ENCODE peak calls at places on chromosome 14, in four cellular contexts. T is endothelial cell of umbilical vein, B is HCT116, C is SK-N-SH. Y is an unnamed sample.

GRCh38 chr14:76729953-76730505 is 31.2 kb upstream of the VASH1 start:
- DNase-seq in B (no peak), C (no peak), T (peak; percentile 31), Y (no peak)

GRCh38 chr14:102210421-102211042 is 70.8 kb downstream of the WDR20 start:
- DNase-seq in C (no peak), T (no peak), B (no peak), Y (no peak)

GRCh38 chr14:51453869-51454268 is 197.8 kb upstream of the FRMD6 start:
- DNase-seq in T (no peak), B (no peak), C (no peak), Y (no peak)

GRCh38 chr14:105862581-105863239 is 336.3 kb downstream of the TMEM121 start:
- DNase-seq in C (no peak), B (no peak), T (no peak), Y (no peak)

GRCh38 chr14:68606644-68607043 is 186.2 kb downstream of the ZFP36L1 start:
- DNase-seq in C (no peak), B (no peak), T (no peak), Y (no peak)

GRCh38 chr14:67418368-67419174 is 6.6 kb upstream of the PLEK2 start:
- DNase-seq in B (no peak), C (no peak), T (peak; percentile 29), Y (no peak)

GRCh38 chr14:104073764-104074163 is 11.7 kb upstream of the ASPG start:
- DNase-seq in B (no peak), T (no peak), C (no peak), Y (no peak)

GRCh38 chr14:60163741-60164140 is 1.5 kb downstream of the DHRS7 start:
- DNase-seq in C (no peak), B (no peak), T (no peak), Y (no peak)

GRCh38 chr14:68535404-68536024 is 257.4 kb downstream of the ZFP36L1 start:
- DNase-seq in C (no peak), B (peak; percentile 79), T (no peak), Y (no peak)

GRCh38 chr14:61184117-61184516 is 97.0 kb downstream of the TMEM30B start:
- DNase-seq in T (peak; percentile 59), B (no peak), C (no peak), Y (no peak)

GRCh38 chr14:47150267-47150666 is 498.7 kb upstream of the RPL10L start:
- DNase-seq in C (no peak), B (no peak), T (no peak), Y (no peak)

GRCh38 chr14:72730468-72730867 is 163.4 kb downstream of the DPF3 start:
- DNase-seq in C (no peak), B (no peak), T (no peak), Y (no peak)

GRCh38 chr14:99236386-99237133 is 35.4 kb downstream of the BCL11B start:
- DNase-seq in T (no peak), C (no peak), B (no peak), Y (no peak)

GRCh38 chr14:100770605-100771120 is 44.0 kb downstream of the DLK1 start:
- DNase-seq in B (no peak), T (no peak), C (peak; percentile 73), Y (no peak)
- TF ChIP-seq POLR2AphosphoS5 in B (no peak), T (no peak), C (no peak), Y (no peak)

GRCh38 chr14:28931999-28932398 is 165.4 kb downstream of the FOXG1 start:
- DNase-seq in T (no peak), C (no peak), B (no peak), Y (no peak)
- H3K9me3 ChIP-seq in T (peaks cover 2% of the 10 kb centered on the region), C (no peaks in the 10 kb centered on the region), B (peaks cover 13% of the 10 kb centered on the region), Y (no peaks in the 10 kb centered on the region)

DNA sequence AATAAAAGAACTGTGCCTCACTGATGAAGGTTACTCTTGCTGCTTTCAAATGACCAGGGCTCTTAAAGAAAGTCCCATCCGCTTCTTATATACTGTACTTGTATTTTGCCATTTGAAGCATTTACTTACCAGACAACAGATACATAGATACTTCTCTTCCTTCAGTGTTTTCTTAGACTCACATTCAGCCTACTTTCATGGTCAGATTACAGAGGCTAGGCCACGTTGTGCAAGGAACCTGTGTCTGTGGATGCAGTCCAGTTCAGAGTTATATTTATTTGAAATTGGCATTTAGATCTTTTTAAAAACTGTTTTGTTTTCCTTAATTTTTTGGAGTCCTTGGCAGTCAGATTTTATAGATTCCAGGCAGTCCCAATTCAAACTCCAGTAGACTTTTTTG is 6.2 kb downstream of the CHURC1 start:
- DNase-seq in B (no peak), T (no peak), C (no peak), Y (no peak)
- H3K9ac ChIP-seq in B (no peak overlapping the region), T (no peak overlapping the region), C (no peak overlapping the region), Y (no peak overlapping the region)

GRCh38 chr14:26008290-26008689 is 589.5 kb downstream of the NOVA1 start:
- DNase-seq in C (peak; percentile 0), T (peak; percentile 48), B (no peak), Y (no peak)

DNA sequence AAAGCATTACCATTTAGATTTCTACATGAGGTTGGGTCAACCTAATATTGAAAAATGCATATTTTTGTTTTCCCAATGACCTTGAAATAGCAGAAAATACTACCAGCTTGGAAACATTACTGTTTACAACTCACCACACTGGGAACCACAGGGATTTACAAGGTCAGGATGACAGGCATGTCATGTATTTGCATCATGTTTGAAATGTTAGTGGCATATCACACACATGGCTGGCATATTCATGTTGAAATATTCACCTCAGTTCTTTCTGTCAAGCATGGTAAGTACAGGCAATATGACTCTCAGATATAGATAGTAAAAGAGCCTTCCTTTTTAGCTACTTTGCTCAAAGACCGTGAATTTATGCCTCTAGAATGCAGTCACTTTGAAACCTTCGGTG is 593.5 kb downstream of the NOVA1 start:
- DNase-seq in T (no peak), C (no peak), B (no peak), Y (no peak)
- TF ChIP-seq POLR2AphosphoS5 in T (no peak), C (no peak), B (no peak), Y (no peak)

GRCh38 chr14:19873178-19873577 is 1.8 kb upstream of the OR4K2 start:
- DNase-seq in B (no peak), T (no peak), C (no peak), Y (no peak)
- H3K9me3 ChIP-seq in B (peaks cover 43% of the 10 kb centered on the region), T (peaks cover 5% of the 10 kb centered on the region), C (no peaks in the 10 kb centered on the region), Y (no peaks in the 10 kb centered on the region)

GRCh38 chr14:91385227-91385626 is 32.4 kb downstream of the CCDC88C start:
- DNase-seq in T (no peak), C (no peak), B (no peak), Y (no peak)

GRCh38 chr14:91383439-91383838 is 34.2 kb downstream of the CCDC88C start:
- DNase-seq in T (no peak), C (no peak), B (no peak), Y (no peak)

GRCh38 chr14:91381801-91382670 is 35.6 kb downstream of the CCDC88C start:
- DNase-seq in B (no peak), T (no peak), C (no peak), Y (no peak)

GRCh38 chr14:91380610-91381371 is 36.8 kb downstream of the CCDC88C start:
- DNase-seq in T (peak; percentile 19), C (no peak), B (no peak), Y (peak; percentile 96)

DNA sequence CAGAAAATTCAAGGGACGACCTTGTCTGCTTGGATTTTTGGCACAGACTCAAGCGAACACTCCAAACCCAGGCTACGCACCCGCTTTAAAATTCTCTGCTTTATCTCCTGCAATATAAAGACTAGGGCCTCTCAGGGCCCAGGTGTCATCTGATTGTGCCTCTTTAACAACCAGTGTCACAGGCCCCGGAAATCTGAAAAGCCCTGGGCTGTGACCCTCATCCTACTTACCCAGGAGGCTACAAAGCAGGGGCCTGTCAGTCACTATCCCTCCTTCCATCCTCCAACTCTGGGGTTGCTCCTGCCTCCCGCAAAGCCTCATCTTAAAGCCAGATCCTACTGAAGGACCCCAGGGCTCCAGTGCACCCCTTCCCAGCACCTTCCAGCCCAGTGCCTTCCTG is 34.9 kb downstream of the CCDC88C start:
- DNase-seq in T (no peak), B (no peak), C (no peak), Y (no peak)
- H3K9ac ChIP-seq in T (no peak overlapping the region), B (no peak overlapping the region), C (no peak overlapping the region), Y (no peak overlapping the region)

GRCh38 chr14:28603606-28604005 is 163.0 kb upstream of the FOXG1 start:
- DNase-seq in B (no peak), C (no peak), T (no peak), Y (no peak)

GRCh38 chr14:28612414-28612813 is 154.2 kb upstream of the FOXG1 start:
- DNase-seq in B (no peak), T (no peak), C (no peak), Y (no peak)

GRCh38 chr14:28609228-28609828 is 157.3 kb upstream of the FOXG1 start:
- DNase-seq in B (peak; percentile 3), T (peak; percentile 54), C (peak; percentile 25), Y (peak; percentile 60)

GRCh38 chr14:28613526-28613925 is 153.1 kb upstream of the FOXG1 start:
- DNase-seq in B (no peak), C (no peak), T (no peak), Y (no peak)

DNA sequence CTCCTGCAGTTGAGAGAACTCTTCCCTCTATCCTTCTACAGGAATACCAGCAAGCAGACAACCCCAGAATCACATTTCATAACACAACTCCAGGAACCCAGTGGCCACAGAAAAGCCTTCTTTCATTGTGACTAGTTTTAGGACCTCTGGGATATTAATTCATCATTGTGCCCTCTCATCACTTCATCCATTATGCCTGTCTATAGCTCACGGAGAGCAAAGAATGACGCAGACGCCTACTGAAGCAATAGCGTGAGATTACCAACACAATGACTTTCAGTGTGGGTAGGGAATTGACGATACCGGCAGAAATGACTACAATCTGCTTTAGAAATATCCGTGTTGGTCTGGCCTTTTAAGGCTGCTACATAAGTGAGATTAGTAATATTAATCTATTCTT is 158.1 kb upstream of the FOXG1 start:
- DNase-seq in C (no peak), T (no peak), B (no peak), Y (no peak)
- TF ChIP-seq POLR2AphosphoS5 in C (no peak), T (no peak), B (no peak), Y (no peak)